ENCODE peak calls at places on chromosome 13, in four cellular contexts. W, H, Y and Q are unnamed samples. For H3K4me1 and H3K36me3, the result is how much of the 10 kb centered on the place peaks cover.

GRCh38 chr13:30479154-30479553 is 13.4 kb upstream of the HMGB1 start:
- DNase-seq in W (no peak), H (no peak), Y (no peak), Q (no peak)

GRCh38 chr13:107275312-107275711 is 707.4 kb upstream of the ARGLU1 start:
- DNase-seq in H (no peak), Y (no peak), W (no peak), Q (no peak)

GRCh38 chr13:22871248-22871647 is 309.5 kb upstream of the SGCG start:
- DNase-seq in W (no peak), H (no peak), Y (no peak), Q (no peak)

GRCh38 chr13:20775961-20776360 is 2.2 kb upstream of the EEF1AKMT1 start:
- DNase-seq in H (no peak), Y (no peak), W (no peak), Q (no peak)

GRCh38 chr13:41463823-41464602 is 6.7 kb downstream of the RGCC start:
- DNase-seq in W (no peak), H (no peak), Y (no peak), Q (no peak)

GRCh38 chr13:53200075-53200474 is 171.5 kb downstream of the OLFM4 start:
- DNase-seq in Y (no peak), W (no peak), H (no peak), Q (no peak)

GRCh38 chr13:48333976-48334375 is 30.4 kb downstream of the RB1 start:
- DNase-seq in W (no peak), Y (no peak), H (no peak), Q (no peak)

GRCh38 chr13:20035130-20035529 is 76.6 kb downstream of the ZMYM2 start:
- DNase-seq in W (no peak), H (no peak), Y (no peak), Q (no peak)

GRCh38 chr13:98959775-98960325 is 18.0 kb downstream of the DOCK9 start:
- DNase-seq in W (no peak), Y (no peak), H (no peak), Q (no peak)

GRCh38 chr13:37453246-37453645 is 145.3 kb downstream of the POSTN start:
- DNase-seq in Y (no peak), H (no peak), W (no peak), Q (no peak)

GRCh38 chr13:73090116-73090811 is 31.5 kb downstream of the KLF5 start:
- DNase-seq in H (peak), Y (peak), W (peak), Q (no peak)

GRCh38 chr13:43008591-43008990 is 14.8 kb upstream of the DNAJC15 start:
- DNase-seq in W (no peak), H (no peak), Y (no peak), Q (no peak)

GRCh38 chr13:23350009-23350408 is 83.5 kb downstream of the SACS start:
- DNase-seq in H (no peak), W (no peak), Y (no peak), Q (no peak)

GRCh38 chr13:43652751-43653150 is 134.0 kb downstream of the ENOX1 start:
- DNase-seq in H (no peak), W (no peak), Y (no peak), Q (no peak)

GRCh38 chr13:24083722-24084421 is 76.6 kb upstream of the SPATA13 start:
- DNase-seq in H (no peak), Y (no peak), W (no peak), Q (no peak)

GRCh38 chr13:70390064-70390463 is 281.8 kb upstream of the KLHL1 start:
- DNase-seq in W (no peak), Y (no peak), H (no peak), Q (no peak)

GRCh38 chr13:111448504-111448903 is 128.1 kb downstream of the TEX29 start:
- DNase-seq in Y (no peak), H (no peak), W (no peak), Q (no peak)

GRCh38 chr13:35723820-35724219 is 247.3 kb upstream of the MAB21L1 start:
- DNase-seq in W (no peak), Y (no peak), H (no peak), Q (no peak)

GRCh38 chr13:27977476-27978300 is 8.6 kb upstream of the CDX2 start:
- DNase-seq in W (no peak), H (no peak), Y (peak), Q (no peak)

DNA sequence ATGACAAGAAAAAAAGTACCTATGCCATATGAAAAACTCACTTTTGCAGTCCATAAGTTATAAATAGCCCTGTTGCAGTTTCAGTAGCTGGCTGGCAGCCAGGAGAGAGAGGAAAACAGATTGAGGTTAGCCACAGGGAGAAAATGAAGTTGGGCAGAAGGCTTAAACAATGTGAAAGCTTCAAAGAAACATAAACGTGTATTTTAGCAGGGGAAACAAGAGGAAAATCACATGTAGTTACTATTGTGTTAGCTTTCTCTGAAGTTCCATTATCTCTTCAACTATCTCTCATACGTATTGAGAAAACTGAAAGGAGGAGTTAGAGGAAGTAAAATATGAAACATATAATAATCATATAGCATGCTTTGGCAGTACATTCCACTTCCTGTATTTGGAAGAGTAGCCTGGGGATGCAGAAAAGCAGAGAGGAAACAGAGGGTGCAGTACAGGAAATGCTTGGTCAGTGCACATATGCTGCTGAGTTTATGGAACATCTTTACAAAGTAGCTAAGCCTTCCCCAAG is 1551.1 kb downstream of the EFNB2 start:
- DNase-seq in Y (no peak), H (peak), W (no peak), Q (no peak)
- H3K4me1 ChIP-seq in Y (under half), H (under half), W (under half), Q (under half)

GRCh38 chr13:113539822-113540221 is 44.7 kb upstream of the TFDP1 start:
- DNase-seq in W (peak), Y (no peak), H (no peak), Q (peak)

GRCh38 chr13:113537909-113538688 is 46.5 kb upstream of the TFDP1 start:
- DNase-seq in H (no peak), W (peak), Y (no peak), Q (no peak)

GRCh38 chr13:113539176-113539575 is 45.4 kb upstream of the TFDP1 start:
- DNase-seq in Y (no peak), H (no peak), W (peak), Q (peak)

GRCh38 chr13:113537205-113537604 is 46.7 kb upstream of the DCUN1D2 start:
- DNase-seq in H (no peak), Y (no peak), W (peak), Q (no peak)

DNA sequence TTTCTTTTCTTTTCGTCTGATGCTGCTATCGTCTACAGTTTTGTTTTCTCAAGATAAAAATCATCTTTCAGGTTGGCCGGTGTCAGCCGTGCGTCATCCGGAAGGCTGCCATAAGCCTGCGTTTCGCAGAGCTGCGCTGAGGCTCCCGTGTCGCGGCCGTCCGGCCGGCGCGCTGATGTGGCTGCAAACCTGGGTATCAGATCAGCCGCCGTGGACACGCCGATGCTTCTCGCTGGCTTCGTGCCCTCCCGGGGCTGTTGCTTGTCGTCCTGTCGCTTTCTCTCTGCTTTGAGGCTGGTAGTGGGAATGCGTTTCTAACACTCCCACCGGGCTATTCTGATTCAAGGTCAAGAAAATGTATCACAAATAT is 45.9 kb upstream of the TFDP1 start:
- DNase-seq in Y (no peak), W (peak), H (no peak), Q (peak)
- H3K36me3 ChIP-seq in Y (under half), W (under half), H (half or more), Q (under half)

GRCh38 chr13:46621133-46621532 is 68.2 kb downstream of the LRCH1 start:
- DNase-seq in H (no peak), Y (no peak), W (no peak), Q (no peak)

GRCh38 chr13:46615888-46616531 is 63.0 kb downstream of the LRCH1 start:
- DNase-seq in Y (no peak), W (no peak), H (no peak), Q (no peak)

GRCh38 chr13:46620029-46620428 is 67.1 kb downstream of the LRCH1 start:
- DNase-seq in Y (no peak), W (no peak), H (no peak), Q (no peak)

GRCh38 chr13:46617382-46617781 is 64.4 kb downstream of the LRCH1 start:
- DNase-seq in H (no peak), Y (no peak), W (no peak), Q (peak)

DNA sequence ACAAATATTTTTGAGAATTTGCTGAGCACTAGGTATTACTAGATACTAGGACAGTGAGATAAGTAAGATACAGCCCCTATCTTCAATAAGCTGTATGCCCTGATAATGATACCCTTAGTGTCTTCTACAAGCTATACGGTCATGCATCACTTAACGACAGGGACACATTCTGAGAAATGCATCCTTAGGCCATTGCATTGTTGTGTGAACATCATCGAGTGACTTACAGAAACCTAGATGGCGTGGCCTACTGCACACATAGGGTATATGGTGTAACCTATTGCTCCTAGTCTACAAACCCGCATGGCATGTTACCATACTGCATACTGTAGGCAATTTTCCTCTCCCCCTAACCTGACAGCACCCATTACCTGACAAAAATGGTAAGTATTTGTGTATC is 64.9 kb downstream of the LRCH1 start:
- DNase-seq in W (no peak), H (no peak), Y (no peak), Q (no peak)
- H3K4me1 ChIP-seq in W (under half), H (half or more), Y (under half), Q (under half)

GRCh38 chr13:39016789-39017188 is 21.1 kb downstream of the PROSER1 start:
- DNase-seq in H (no peak), Y (no peak), W (no peak), Q (no peak)
- H3K36me3 ChIP-seq in H (half or more), Y (under half), W (under half), Q (under half)

GRCh38 chr13:75365724-75366173 is 116.2 kb downstream of the TBC1D4 start:
- DNase-seq in W (no peak), Y (no peak), H (no peak), Q (no peak)
- H3K4me1 ChIP-seq in W (under half), Y (under half), H (under half), Q (under half)